ENCODE peak calls at places on chromosomes 3 and 15, in four cellular contexts. X is H9, C is EH, E is nephron progenitor cell. F is an unnamed sample.

GRCh38 chr3:87145553-87145952 is 81.6 kb upstream of the CHMP2B start:
- DNase-seq in E (peak; percentile 16), X (peak; percentile 85), C (peak; percentile 54), F (peak; percentile 30)

GRCh38 chr3:37593796-37594195 is 267.9 kb upstream of the CTDSPL start:
- DNase-seq in E (no peak), C (no peak), X (no peak), F (no peak)

GRCh38 chr3:170728181-170728580 is 141.8 kb downstream of the RPL22L1 start:
- DNase-seq in E (no peak), X (no peak), C (no peak), F (no peak)

GRCh38 chr3:169744332-169745054 is 20.4 kb downstream of the TERC start:
- DNase-seq in E (no peak), X (no peak), C (peak; percentile 6), F (no peak)

GRCh38 chr3:53629396-53629711 is 134.9 kb downstream of the CACNA1D start:
- DNase-seq in C (no peak), X (no peak), E (no peak), F (no peak)

GRCh38 chr3:17047162-17047561 is 162.4 kb downstream of the PLCL2 start:
- DNase-seq in X (peak; percentile 82), E (no peak), C (no peak), F (no peak)

GRCh38 chr3:86865506-86865905 is 125.4 kb downstream of the VGLL3 start:
- DNase-seq in E (no peak), X (no peak), C (peak; percentile 83), F (no peak)

GRCh38 chr15:70505411-70505919 is 257.9 kb downstream of the UACA start:
- DNase-seq in C (peak; percentile 86), X (no peak), E (no peak), F (no peak)

GRCh38 chr3:126508539-126508938 is 9.0 kb downstream of the UROC1 start:
- DNase-seq in E (no peak), C (peak; percentile 34), X (no peak), F (no peak)

GRCh38 chr15:39756806-39757522 is 25.7 kb downstream of the FSIP1 start:
- DNase-seq in C (peak; percentile 69), X (no peak), E (peak; percentile 23), F (no peak)

GRCh38 chr3:6622260-6622659 is 238.7 kb upstream of the GRM7 start:
- DNase-seq in C (no peak), E (no peak), X (no peak), F (no peak)

GRCh38 chr3:126340943-126341754 is 16.1 kb downstream of the KLF15 start:
- DNase-seq in X (no peak), C (no peak), E (no peak), F (no peak)

GRCh38 chr15:82739086-82739485 is 29.4 kb upstream of the AP3B2 start:
- DNase-seq in X (no peak), E (no peak), C (no peak), F (no peak)

GRCh38 chr3:178291555-178291954 is 244.7 kb upstream of the KCNMB2 start:
- DNase-seq in C (peak; percentile 9), X (no peak), E (no peak), F (no peak)

GRCh38 chr15:74901612-74902063 is 5.0 kb downstream of the FAM219B start:
- DNase-seq in E (peak; percentile 62), C (peak; percentile 67), X (peak; percentile 55), F (peak; percentile 74)

GRCh38 chr3:197507081-197507480 is 48.7 kb downstream of the BDH1 start:
- DNase-seq in E (no peak), C (no peak), X (no peak), F (no peak)

GRCh38 chr15:83940136-83940535 is 286.2 kb downstream of the ADAMTSL3 start:
- DNase-seq in C (no peak), X (no peak), E (no peak), F (no peak)

GRCh38 chr3:67461667-67462142 is 192.7 kb downstream of the SUCLG2 start:
- DNase-seq in E (no peak), X (no peak), C (peak; percentile 66), F (no peak)

GRCh38 chr15:58923696-58924300 is 9.7 kb downstream of the SLTM start:
- DNase-seq in X (no peak), E (no peak), C (no peak), F (no peak)

GRCh38 chr15:72944565-72944964 is 107.7 kb upstream of the NEO1 start:
- DNase-seq in E (no peak), C (no peak), X (no peak), F (no peak)

GRCh38 chr3:8319935-8320634 is 181.5 kb upstream of the LMCD1 start:
- DNase-seq in X (no peak), E (no peak), C (peak; percentile 91), F (no peak)

GRCh38 chr3:167785790-167786189 is 50.3 kb downstream of the SERPINI1 start:
- DNase-seq in C (no peak), E (no peak), X (no peak), F (no peak)

GRCh38 chr3:100047455-100048141 is 66.7 kb downstream of the FILIP1L start:
- DNase-seq in E (no peak), X (no peak), C (peak; percentile 96), F (no peak)

GRCh38 chr3:30596161-30596560 is 10.2 kb upstream of the TGFBR2 start:
- DNase-seq in E (no peak), X (no peak), C (no peak), F (no peak)

F was measured in stimulated activated CD8-positive, alpha-beta memory T cell treated with anti-CD3 and anti-CD28 coated beads, Interleukin-4, amount 100 ng/mL, for 48 hours.